ENCODE peak calls at places on chromosomes 7 and 10, in ten cellular contexts. One of them, this sample, is unnamed.

GRCh38 chr10:96017227-96017687 is 26.1 kb upstream of the CCNJ start:
- DNase-seq in HL-60: peak; percentile 48
- DNase-seq in pancreas: peak; percentile 17
- DNase-seq in H9: peak; percentile 35
- DNase-seq in cardiac muscle cell: peak; percentile 76
- DNase-seq in GM12878: peak; percentile 32
- DNase-seq in HCT116: peak; percentile 51
- DNase-seq in H7: peak; percentile 22
- DNase-seq in CD4-positive, alpha-beta T cell: peak; percentile 3
- DNase-seq in PC-3: peak; percentile 80
- DNase-seq in this sample: peak; percentile 9

GRCh38 chr10:33274096-33274785 is 60.2 kb downstream of the NRP1 start:
- DNase-seq in CD4-positive, alpha-beta T cell: no peak
- DNase-seq in HL-60: no peak
- DNase-seq in cardiac muscle cell: no peak
- DNase-seq in GM12878: no peak
- DNase-seq in pancreas: no peak
- DNase-seq in H9: no peak
- DNase-seq in HCT116: no peak
- DNase-seq in H7: no peak
- DNase-seq in PC-3: peak; percentile 77
- DNase-seq in this sample: no peak

GRCh38 chr7:34133983-34134782 is 228.8 kb downstream of the BMPER start:
- DNase-seq in H7: peak; percentile 84
- DNase-seq in H9: peak; percentile 81
- DNase-seq in HCT116: peak; percentile 36
- DNase-seq in HL-60: peak; percentile 18
- DNase-seq in GM12878: no peak
- DNase-seq in CD4-positive, alpha-beta T cell: no peak
- DNase-seq in pancreas: peak; percentile 20
- DNase-seq in PC-3: peak; percentile 62
- DNase-seq in cardiac muscle cell: peak; percentile 76
- DNase-seq in this sample: no peak

GRCh38 chr7:4742852-4743251 is 32.6 kb upstream of the AP5Z1 start:
- DNase-seq in PC-3: no peak
- DNase-seq in HL-60: no peak
- DNase-seq in HCT116: no peak
- DNase-seq in cardiac muscle cell: no peak
- DNase-seq in CD4-positive, alpha-beta T cell: no peak
- DNase-seq in H7: no peak
- DNase-seq in GM12878: no peak
- DNase-seq in H9: no peak
- DNase-seq in pancreas: no peak
- DNase-seq in this sample: no peak

GRCh38 chr7:91249506-91250233 is 14.6 kb upstream of the FZD1 start:
- DNase-seq in cardiac muscle cell: no peak
- DNase-seq in PC-3: peak; percentile 78
- DNase-seq in CD4-positive, alpha-beta T cell: no peak
- DNase-seq in HCT116: no peak
- DNase-seq in H7: no peak
- DNase-seq in GM12878: no peak
- DNase-seq in HL-60: no peak
- DNase-seq in pancreas: no peak
- DNase-seq in H9: no peak
- DNase-seq in this sample: no peak

GRCh38 chr10:133068741-133069525 is 18.8 kb upstream of the ADGRA1 start:
- DNase-seq in H9: no peak
- DNase-seq in HCT116: no peak
- DNase-seq in GM12878: no peak
- DNase-seq in CD4-positive, alpha-beta T cell: no peak
- DNase-seq in PC-3: no peak
- DNase-seq in H7: no peak
- DNase-seq in cardiac muscle cell: no peak
- DNase-seq in pancreas: no peak
- DNase-seq in HL-60: peak; percentile 16
- DNase-seq in this sample: no peak

GRCh38 chr10:7866191-7866590 is 47.9 kb downstream of the TAF3 start:
- DNase-seq in H9: no peak
- DNase-seq in cardiac muscle cell: peak; percentile 40
- DNase-seq in H7: no peak
- DNase-seq in HL-60: no peak
- DNase-seq in HCT116: no peak
- DNase-seq in GM12878: no peak
- DNase-seq in pancreas: no peak
- DNase-seq in CD4-positive, alpha-beta T cell: no peak
- DNase-seq in PC-3: no peak
- DNase-seq in this sample: no peak

GRCh38 chr10:112583236-112583919 is 136.4 kb downstream of the VTI1A start:
- DNase-seq in HL-60: no peak
- DNase-seq in GM12878: no peak
- DNase-seq in CD4-positive, alpha-beta T cell: no peak
- DNase-seq in HCT116: no peak
- DNase-seq in cardiac muscle cell: no peak
- DNase-seq in H7: no peak
- DNase-seq in H9: no peak
- DNase-seq in PC-3: no peak
- DNase-seq in pancreas: no peak
- DNase-seq in this sample: no peak

DNA sequence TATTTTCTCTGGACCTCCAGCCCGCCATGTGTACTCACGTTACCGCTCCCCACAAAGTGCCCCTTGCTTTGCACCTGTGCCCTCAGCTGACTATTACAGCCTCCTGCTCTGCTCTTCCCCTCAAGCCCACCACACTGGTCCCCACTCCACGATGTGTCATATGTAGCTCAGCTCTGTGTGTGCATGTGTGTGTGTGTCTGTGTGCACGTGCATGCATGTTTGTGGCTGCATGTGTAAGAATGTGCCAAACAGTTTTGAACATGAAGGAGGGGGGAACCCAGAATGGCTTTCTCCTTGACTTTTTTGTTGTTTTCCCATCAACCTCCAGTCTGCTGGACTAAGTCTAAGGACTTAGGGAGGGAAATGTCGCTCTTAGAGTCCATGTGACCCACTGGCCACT is 54.8 kb upstream of the BTRC start:
- DNase-seq in H9: no peak
- DNase-seq in cardiac muscle cell: no peak
- DNase-seq in HL-60: no peak
- DNase-seq in H7: no peak
- DNase-seq in GM12878: no peak
- DNase-seq in HCT116: no peak
- DNase-seq in pancreas: no peak
- DNase-seq in CD4-positive, alpha-beta T cell: no peak
- DNase-seq in PC-3: no peak
- DNase-seq in this sample: no peak
- H3K27me3 ChIP-seq in H9: peaks cover 2% of the 10 kb centered on the region
- H3K27me3 ChIP-seq in cardiac muscle cell: peaks cover 52% of the 10 kb centered on the region
- H3K27me3 ChIP-seq in HL-60: peaks cover 17% of the 10 kb centered on the region
- H3K27me3 ChIP-seq in H7: peaks cover 24% of the 10 kb centered on the region
- H3K27me3 ChIP-seq in GM12878: peaks cover 6% of the 10 kb centered on the region
- H3K27me3 ChIP-seq in HCT116: no peaks in the 10 kb centered on the region
- H3K27me3 ChIP-seq in pancreas: no peaks in the 10 kb centered on the region
- H3K27me3 ChIP-seq in CD4-positive, alpha-beta T cell: peaks cover 26% of the 10 kb centered on the region
- H3K27me3 ChIP-seq in PC-3: no peaks in the 10 kb centered on the region
- H3K27me3 ChIP-seq in this sample: peaks cover 2% of the 10 kb centered on the region

GRCh38 chr7:101174322-101174854 is 5.7 kb downstream of the NAT16 start:
- DNase-seq in GM12878: no peak
- DNase-seq in cardiac muscle cell: no peak
- DNase-seq in CD4-positive, alpha-beta T cell: no peak
- DNase-seq in PC-3: no peak
- DNase-seq in HCT116: no peak
- DNase-seq in H9: peak; percentile 66
- DNase-seq in pancreas: no peak
- DNase-seq in H7: peak; percentile 79
- DNase-seq in HL-60: no peak
- DNase-seq in this sample: no peak
- H3K27me3 ChIP-seq in GM12878: peaks cover 26% of the 10 kb centered on the region
- H3K27me3 ChIP-seq in cardiac muscle cell: peaks cover 100% of the 10 kb centered on the region
- H3K27me3 ChIP-seq in CD4-positive, alpha-beta T cell: peaks cover 97% of the 10 kb centered on the region
- H3K27me3 ChIP-seq in PC-3: peaks cover 41% of the 10 kb centered on the region
- H3K27me3 ChIP-seq in HCT116: no peaks in the 10 kb centered on the region
- H3K27me3 ChIP-seq in H9: peaks cover 69% of the 10 kb centered on the region
- H3K27me3 ChIP-seq in pancreas: no peaks in the 10 kb centered on the region
- H3K27me3 ChIP-seq in H7: peaks cover 95% of the 10 kb centered on the region
- H3K27me3 ChIP-seq in HL-60: peaks cover 74% of the 10 kb centered on the region
- H3K27me3 ChIP-seq in this sample: peaks cover 3% of the 10 kb centered on the region

DNA sequence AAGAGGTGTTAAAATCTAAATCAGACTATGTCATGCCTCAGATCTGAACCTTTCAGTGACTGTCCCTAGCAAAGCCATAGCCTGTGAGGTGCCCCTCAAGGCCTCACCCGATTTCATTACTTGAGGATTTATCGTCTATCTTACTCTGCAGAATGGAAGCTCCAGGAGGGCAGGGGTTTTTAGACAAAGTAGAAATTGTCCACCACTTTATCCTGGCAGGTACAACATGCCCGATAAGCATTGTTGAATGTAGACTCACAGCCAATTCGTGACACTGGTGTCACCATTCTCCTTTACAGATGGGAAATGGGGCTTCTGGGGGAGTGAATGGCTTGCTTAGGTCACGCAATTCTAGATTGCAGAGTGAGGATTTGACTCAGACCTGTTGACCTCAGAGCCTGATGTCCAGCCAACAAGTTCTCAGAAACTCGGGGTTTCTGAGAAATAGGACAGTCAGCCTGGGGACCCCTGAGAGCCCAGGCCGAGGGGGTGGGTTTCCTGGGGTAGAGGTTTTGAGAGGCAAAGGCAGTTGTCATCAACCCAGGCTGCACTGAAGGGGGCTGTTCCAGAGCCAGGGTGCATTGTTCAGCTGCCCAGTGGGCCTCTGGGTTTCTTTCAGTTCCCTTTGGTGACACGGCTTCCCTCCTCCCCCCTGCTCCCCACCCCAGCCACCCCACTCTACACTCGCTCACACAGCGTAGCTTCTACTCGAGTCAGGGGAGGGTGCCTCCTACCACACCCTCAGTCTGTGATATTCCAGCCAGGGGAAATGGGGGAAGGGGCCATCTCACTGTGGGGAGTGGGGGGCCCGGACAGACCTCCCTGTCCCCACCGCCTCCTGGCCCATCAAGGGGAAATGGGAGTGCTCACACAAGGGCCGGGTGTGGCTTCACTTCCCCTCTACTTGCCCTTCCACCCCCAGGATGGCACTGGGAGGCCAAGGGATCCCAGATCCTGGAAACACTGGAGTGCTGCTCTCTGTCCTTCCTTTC is 3.1 kb upstream of the IRF5 start:
- DNase-seq in HL-60: no peak
- DNase-seq in HCT116: no peak
- DNase-seq in PC-3: no peak
- DNase-seq in GM12878: peak; percentile 66
- DNase-seq in pancreas: no peak
- DNase-seq in cardiac muscle cell: no peak
- DNase-seq in H7: no peak
- DNase-seq in H9: no peak
- DNase-seq in CD4-positive, alpha-beta T cell: no peak
- DNase-seq in this sample: peak; percentile 85
- H3K27me3 ChIP-seq in HL-60: peaks cover 3% of the 10 kb centered on the region
- H3K27me3 ChIP-seq in HCT116: no peaks in the 10 kb centered on the region
- H3K27me3 ChIP-seq in PC-3: no peaks in the 10 kb centered on the region
- H3K27me3 ChIP-seq in GM12878: no peaks in the 10 kb centered on the region
- H3K27me3 ChIP-seq in pancreas: no peaks in the 10 kb centered on the region
- H3K27me3 ChIP-seq in cardiac muscle cell: peaks cover 62% of the 10 kb centered on the region
- H3K27me3 ChIP-seq in H7: peaks cover 35% of the 10 kb centered on the region
- H3K27me3 ChIP-seq in H9: peaks cover 19% of the 10 kb centered on the region
- H3K27me3 ChIP-seq in CD4-positive, alpha-beta T cell: no peaks in the 10 kb centered on the region
- H3K27me3 ChIP-seq in this sample: no peaks in the 10 kb centered on the region

DNA sequence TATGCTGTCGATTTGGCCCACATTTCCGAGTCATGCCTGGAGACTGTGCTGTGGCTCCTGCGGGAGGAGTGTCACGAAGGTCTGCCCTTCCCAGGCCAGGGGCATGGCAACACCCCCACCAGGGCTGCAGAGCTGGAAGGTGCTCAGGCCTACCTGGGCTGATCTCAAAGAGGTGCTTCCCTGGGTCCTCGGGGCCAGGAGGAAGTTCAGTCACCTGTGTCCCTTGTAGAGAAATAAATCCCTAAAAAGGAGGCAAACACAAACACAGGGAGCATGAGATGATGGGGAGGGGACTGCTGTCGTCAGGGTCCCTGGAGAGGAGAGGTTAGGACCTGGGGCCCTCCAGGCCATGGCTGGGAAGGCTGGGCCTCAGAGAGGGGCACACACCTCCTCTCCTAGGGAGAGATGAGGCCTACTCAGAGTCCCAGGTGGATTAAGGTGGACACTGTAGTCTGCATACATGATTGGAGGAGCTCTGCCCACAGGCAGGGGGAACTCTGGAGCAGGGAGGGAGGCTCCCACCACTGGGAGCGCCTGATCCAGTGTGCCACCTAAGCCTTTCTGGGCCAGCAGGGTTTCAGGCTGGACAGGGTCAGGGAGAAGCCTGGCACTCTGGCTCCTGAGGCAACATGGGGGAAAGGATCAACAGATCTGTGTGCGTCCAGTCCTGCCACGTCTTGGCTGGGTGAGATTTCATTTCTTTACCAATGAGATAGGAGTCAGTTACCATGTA is 49.4 kb downstream of the ARHGAP22 start:
- DNase-seq in pancreas: peak; percentile 8
- DNase-seq in CD4-positive, alpha-beta T cell: no peak
- DNase-seq in GM12878: no peak
- DNase-seq in H9: peak; percentile 42
- DNase-seq in PC-3: no peak
- DNase-seq in H7: peak; percentile 63
- DNase-seq in HCT116: no peak
- DNase-seq in cardiac muscle cell: no peak
- DNase-seq in HL-60: no peak
- DNase-seq in this sample: no peak
- H3K27me3 ChIP-seq in pancreas: no peaks in the 10 kb centered on the region
- H3K27me3 ChIP-seq in CD4-positive, alpha-beta T cell: no peaks in the 10 kb centered on the region
- H3K27me3 ChIP-seq in GM12878: no peaks in the 10 kb centered on the region
- H3K27me3 ChIP-seq in H9: no peaks in the 10 kb centered on the region
- H3K27me3 ChIP-seq in PC-3: no peaks in the 10 kb centered on the region
- H3K27me3 ChIP-seq in H7: no peaks in the 10 kb centered on the region
- H3K27me3 ChIP-seq in HCT116: no peaks in the 10 kb centered on the region
- H3K27me3 ChIP-seq in cardiac muscle cell: no peaks in the 10 kb centered on the region
- H3K27me3 ChIP-seq in HL-60: no peaks in the 10 kb centered on the region
- H3K27me3 ChIP-seq in this sample: no peaks in the 10 kb centered on the region

This sample was measured in GM06990.